ENCODE peak calls at places on chromosomes 3 and 15, in seven cellular contexts. S, R, F, Y, V, A and E are unnamed samples.
A peak's percentile ranks its signal among the peaks of the same experiment; 100 is the strongest.

GRCh38 chr3:32844322-32844654 is 26.5 kb downstream of the TRIM71 start:
- DNase-seq in S (no peak), F (no peak), Y (no peak), A (no peak), R (no peak), V (no peak), E (no peak)

GRCh38 chr3:182165234-182165633 is 453.5 kb downstream of the SOX2 start:
- DNase-seq in S (peak; percentile 50), F (no peak), R (no peak), Y (no peak), V (no peak), A (no peak), E (peak; percentile 99)

GRCh38 chr15:70101459-70102113 is 3.9 kb upstream of the TLE3 start:
- DNase-seq in F (peak; percentile 84), A (peak; percentile 80), Y (peak; percentile 59), S (no peak), V (peak; percentile 65), R (peak; percentile 99), E (peak; percentile 67)

GRCh38 chr3:113277414-113277813 is 66.1 kb downstream of the BOC start:
- DNase-seq in R (no peak), S (no peak), F (no peak), V (no peak), A (no peak), Y (no peak), E (no peak)

GRCh38 chr15:59892995-59893394 is 111.1 kb upstream of the FOXB1 start:
- DNase-seq in V (no peak), Y (no peak), A (peak; percentile 14), F (no peak), S (no peak), R (peak; percentile 19), E (peak; percentile 26)

GRCh38 chr3:162096874-162097273 is 600.3 kb downstream of the OTOL1 start:
- DNase-seq in R (no peak), S (no peak), A (no peak), V (no peak), F (no peak), Y (no peak), E (peak; percentile 59)

GRCh38 chr3:16233806-16234205 is 30.9 kb downstream of the DPH3 start:
- DNase-seq in V (no peak), S (no peak), R (no peak), Y (no peak), F (no peak), A (no peak), E (no peak)

GRCh38 chr3:141403576-141403975 is 35.3 kb downstream of the ZBTB38 start:
- DNase-seq in S (no peak), A (no peak), R (no peak), V (no peak), Y (no peak), F (no peak), E (no peak)

GRCh38 chr15:45100884-45101622 is 12.9 kb downstream of the DUOX2 start:
- DNase-seq in V (no peak), S (no peak), F (no peak), R (no peak), A (no peak), Y (no peak), E (no peak)

GRCh38 chr3:58299839-58300516 is 6.1 kb upstream of the RPP14 start:
- DNase-seq in F (peak; percentile 49), S (no peak), V (peak; percentile 45), A (peak; percentile 23), R (peak; percentile 75), Y (peak; percentile 21), E (peak; percentile 50)

GRCh38 chr15:77826006-77826695 is 193.4 kb upstream of the LINGO1 start:
- DNase-seq in V (no peak), A (no peak), R (no peak), Y (no peak), S (peak; percentile 4), F (no peak), E (no peak)

GRCh38 chr3:158920375-158920774 is 118.5 kb downstream of the MFSD1 start:
- DNase-seq in S (no peak), V (no peak), R (no peak), F (no peak), A (no peak), Y (no peak), E (peak; percentile 47)

GRCh38 chr3:41893977-41894376 is 67.9 kb downstream of the ULK4 start:
- DNase-seq in S (no peak), V (peak; percentile 38), R (peak; percentile 79), A (peak; percentile 53), F (peak; percentile 47), Y (peak; percentile 56), E (peak; percentile 62)

GRCh38 chr3:30347679-30348216 is 258.7 kb upstream of the TGFBR2 start:
- DNase-seq in Y (no peak), A (peak; percentile 40), S (no peak), R (peak; percentile 58), F (no peak), V (no peak), E (peak; percentile 97)

DNA sequence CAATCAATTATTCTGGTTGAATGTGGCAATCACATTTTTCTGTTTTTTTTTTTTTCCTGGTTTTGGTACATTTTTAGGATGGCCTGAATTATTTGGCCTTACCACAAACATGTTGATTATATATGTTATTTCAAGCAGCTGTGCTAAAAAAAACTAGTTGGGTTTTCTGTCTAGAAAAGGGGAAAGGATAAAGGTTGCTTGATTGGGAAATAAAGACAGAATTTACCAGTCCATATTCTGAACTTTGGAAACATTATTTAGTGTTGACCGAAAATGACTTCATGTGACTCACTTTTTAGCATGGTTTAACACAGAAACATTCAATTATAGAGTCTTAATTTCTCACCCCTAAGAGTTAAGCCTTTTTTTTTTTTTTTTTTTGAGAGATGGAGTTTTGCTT is 8.1 kb downstream of the MORF4L1 start:
- DNase-seq in Y (no peak), F (no peak), A (no peak), S (no peak), V (no peak), R (peak; percentile 34), E (no peak)
- H3K4me3 ChIP-seq in Y (no peak overlapping the region), F (no peak overlapping the region), A (no peak overlapping the region), S (no peak overlapping the region), V (no peak overlapping the region), R (no peak overlapping the region), E (no peak overlapping the region)

GRCh38 chr15:89472785-89473256 is 23.6 kb downstream of the RHCG start:
- DNase-seq in F (peak; percentile 78), S (no peak), A (peak; percentile 86), R (peak; percentile 64), Y (no peak), V (peak; percentile 70), E (peak; percentile 49)

DNA sequence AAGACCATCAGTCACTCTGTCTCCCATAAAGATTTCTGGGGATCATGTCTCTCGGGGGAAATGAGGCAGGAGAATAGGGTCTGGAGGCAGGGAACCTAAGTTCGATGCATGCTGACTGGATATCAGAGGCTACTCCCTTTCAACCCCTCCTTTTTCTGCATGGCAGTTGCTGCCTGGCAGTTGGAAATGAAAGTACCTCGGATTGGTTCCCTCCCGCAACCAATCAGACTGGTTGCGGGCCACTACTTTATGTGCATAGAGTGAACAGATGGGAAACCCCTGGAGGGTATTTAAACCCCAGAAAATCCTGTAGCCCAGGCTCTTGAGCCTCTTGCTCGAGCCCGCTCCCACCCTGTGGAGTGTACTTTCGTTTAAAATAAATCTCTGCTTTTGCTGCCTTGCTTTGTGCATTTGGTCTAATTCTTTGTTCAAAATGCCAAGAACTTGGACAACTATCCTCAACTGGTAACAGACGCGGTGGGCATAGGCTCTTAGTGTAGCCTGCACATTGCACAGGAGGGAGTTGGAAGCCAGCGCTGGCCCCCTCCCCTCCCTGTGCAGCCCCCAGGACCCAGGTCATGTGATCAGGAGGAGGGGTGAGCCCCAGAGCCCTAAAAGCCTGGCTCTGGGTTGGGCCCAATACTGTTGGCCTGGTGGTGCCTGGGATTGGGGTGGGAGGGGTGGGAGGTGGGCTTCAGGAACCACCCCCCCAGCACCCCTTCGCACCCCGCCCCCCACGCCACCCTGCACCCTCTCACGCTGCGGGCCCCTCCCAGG is 26.9 kb downstream of the RHCG start:
- DNase-seq in V (no peak), S (no peak), F (no peak), A (no peak), R (no peak), Y (no peak), E (no peak)
- H3K4me3 ChIP-seq in V (no peak overlapping the region), S (no peak overlapping the region), F (no peak overlapping the region), A (no peak overlapping the region), R (no peak overlapping the region), Y (no peak overlapping the region), E (no peak overlapping the region)

DNA sequence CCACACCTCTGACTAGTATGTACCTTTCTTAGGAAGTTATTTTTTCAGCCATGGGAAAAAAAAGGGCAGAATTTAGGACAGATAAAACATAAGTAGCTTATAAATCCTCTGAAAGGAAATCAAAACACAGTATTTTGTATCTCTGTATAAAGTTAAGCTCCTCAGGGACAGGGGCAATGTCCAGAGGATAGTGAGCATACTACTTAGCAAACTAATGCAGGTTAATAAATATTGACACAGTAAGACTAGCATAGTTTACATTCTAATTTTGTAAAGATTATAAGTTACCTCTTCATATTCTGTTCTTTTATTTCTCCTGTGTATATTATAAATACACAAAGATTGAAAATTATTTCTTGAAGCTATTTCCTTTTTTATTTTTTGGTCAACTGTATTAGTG is 2.1 kb downstream of the UBE3A start:
- DNase-seq in R (no peak), V (no peak), S (no peak), F (no peak), A (no peak), Y (no peak), E (no peak)
- H3K4me3 ChIP-seq in R (no peak overlapping the region), V (peak overlapping the region; percentile 98), S (peak overlapping the region; percentile 94), F (peak overlapping the region; percentile 83), A (peak overlapping the region; percentile 85), Y (no peak overlapping the region), E (no peak overlapping the region)

GRCh38 chr3:172189213-172189612 is 149.8 kb downstream of the FNDC3B start:
- DNase-seq in S (no peak), R (no peak), Y (no peak), V (no peak), F (no peak), A (no peak), E (no peak)

GRCh38 chr3:172192830-172193415 is 153.5 kb downstream of the FNDC3B start:
- DNase-seq in S (no peak), V (no peak), A (no peak), R (no peak), F (peak; percentile 38), Y (no peak), E (no peak)

GRCh38 chr3:172191629-172192028 is 152.3 kb downstream of the FNDC3B start:
- DNase-seq in Y (no peak), A (no peak), F (no peak), V (no peak), S (no peak), R (no peak), E (no peak)

GRCh38 chr3:172189987-172190603 is 150.7 kb downstream of the FNDC3B start:
- DNase-seq in V (no peak), Y (no peak), F (no peak), A (no peak), S (no peak), R (peak; percentile 53), E (no peak)

DNA sequence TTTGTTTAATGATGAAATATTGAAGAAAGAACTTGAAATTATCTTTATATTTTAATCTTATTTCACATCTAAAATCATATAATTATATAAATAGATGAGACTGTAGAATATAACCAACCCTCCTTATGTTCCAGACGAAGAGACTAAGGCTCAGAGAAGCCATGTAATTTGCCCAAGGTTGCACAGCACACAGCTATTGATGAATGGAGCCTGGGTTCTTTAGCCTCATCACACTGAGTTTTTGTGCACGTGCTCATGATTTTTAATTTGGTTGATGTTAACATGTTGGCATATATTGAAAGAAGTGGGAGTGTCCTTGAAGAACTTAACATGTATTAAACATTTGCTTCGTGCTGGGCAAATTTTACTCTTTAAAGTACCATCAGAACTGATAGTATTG is 151.6 kb downstream of the FNDC3B start:
- DNase-seq in S (no peak), Y (no peak), A (no peak), V (no peak), F (no peak), R (no peak), E (no peak)
- H3K4me3 ChIP-seq in S (no peak overlapping the region), Y (no peak overlapping the region), A (no peak overlapping the region), V (no peak overlapping the region), F (no peak overlapping the region), R (no peak overlapping the region), E (no peak overlapping the region)